ENCODE peak calls at places on chromosomes 5 and 9, in seven cellular contexts. Z is esophagus squamous epithelium, J is thyroid gland, V is left ventricle myocardium inferior, D is A549, C is MM.1S, K is fibroblast of lung. W is an unnamed sample. For H3K4me1, the result is how much of the 10 kb centered on the place peaks cover.

GRCh38 chr9:109705515-109705914 is 74.5 kb upstream of the PALM2AKAP2 start:
- DNase-seq in Z (no peak), J (no peak), V (no peak), D (peak), C (no peak), K (peak), W (no peak)

GRCh38 chr9:34086889-34087288 is 38.2 kb upstream of the UBAP2 start:
- DNase-seq in Z (no peak), J (no peak), V (no peak), D (no peak), C (no peak), K (no peak), W (no peak)

GRCh38 chr5:27020965-27021364 is 17.4 kb downstream of the CDH9 start:
- DNase-seq in Z (no peak), J (no peak), V (no peak), D (peak), C (peak), K (peak), W (no peak)

GRCh38 chr5:40578501-40579451 is 100.9 kb upstream of the PTGER4 start:
- DNase-seq in Z (no peak), J (no peak), V (no peak), D (no peak), C (peak), K (peak), W (no peak)

GRCh38 chr5:56822961-56823360 is 7.6 kb downstream of the MAP3K1 start:
- DNase-seq in Z (no peak), J (peak), V (no peak), D (no peak), C (no peak), K (peak), W (no peak)

GRCh38 chr9:92947268-92948031 is at the start of gene FGD3:
- DNase-seq in Z (no peak), J (peak), V (no peak), D (no peak), C (no peak), K (no peak), W (no peak)

GRCh38 chr9:123361731-123362560 is 5.9 kb downstream of the CRB2 start:
- DNase-seq in Z (no peak), J (no peak), V (no peak), D (no peak), C (no peak), K (no peak), W (no peak)

GRCh38 chr9:131238402-131239021 is 37.8 kb downstream of the FAM78A start:
- DNase-seq in Z (no peak), J (no peak), V (peak), D (no peak), C (peak), K (peak), W (no peak)

GRCh38 chr9:121369595-121370265 is at the start of gene STOM:
- DNase-seq in Z (peak), J (peak), V (peak), D (no peak), C (peak), K (peak), W (peak)

GRCh38 chr5:83567741-83568530 is 96.4 kb downstream of the VCAN start:
- DNase-seq in Z (no peak), J (no peak), V (no peak), D (no peak), C (peak), K (peak), W (no peak)

GRCh38 chr9:104810421-104811339 is 46.8 kb downstream of the NIPSNAP3B start:
- DNase-seq in Z (no peak), J (peak), V (no peak), D (peak), C (no peak), K (peak), W (no peak)

GRCh38 chr9:86902606-86903460 is 44.5 kb downstream of the GAS1 start:
- DNase-seq in Z (no peak), J (no peak), V (no peak), D (no peak), C (no peak), K (no peak), W (no peak)

GRCh38 chr5:83563631-83564030 is 92.1 kb downstream of the VCAN start:
- DNase-seq in Z (no peak), J (no peak), V (no peak), D (no peak), C (no peak), K (no peak), W (no peak)

GRCh38 chr5:153480401-153480800 is 10.1 kb upstream of the GRIA1 start:
- DNase-seq in Z (no peak), J (no peak), V (no peak), D (no peak), C (no peak), K (no peak), W (no peak)

GRCh38 chr9:38681747-38682227 is 38.1 kb downstream of the FAM240B start:
- DNase-seq in Z (no peak), J (no peak), V (no peak), D (no peak), C (no peak), K (peak), W (no peak)

GRCh38 chr5:17216176-17216973 is 1.1 kb upstream of the BASP1 start:
- DNase-seq in Z (peak), J (peak), V (peak), D (peak), C (peak), K (peak), W (peak)

GRCh38 chr5:62477801-62478200 is 65.2 kb downstream of the IPO11 start:
- DNase-seq in Z (no peak), J (no peak), V (no peak), D (no peak), C (no peak), K (peak), W (no peak)

GRCh38 chr5:32713396-32714381 is 2.6 kb downstream of the NPR3 start:
- DNase-seq in Z (no peak), J (peak), V (peak), D (no peak), C (no peak), K (peak), W (peak)

GRCh38 chr5:73201547-73202513 is 28.8 kb downstream of the TMEM174 start:
- DNase-seq in Z (no peak), J (peak), V (peak), D (peak), C (peak), K (peak), W (peak)

GRCh38 chr5:149993471-149993870 is 7.0 kb downstream of the TIGD6 start:
- DNase-seq in Z (no peak), J (no peak), V (no peak), D (no peak), C (no peak), K (no peak), W (no peak)

GRCh38 chr5:149996186-149996890 is 4.1 kb downstream of the TIGD6 start:
- DNase-seq in Z (no peak), J (no peak), V (no peak), D (no peak), C (no peak), K (no peak), W (no peak)

GRCh38 chr5:149995385-149996085 is 4.9 kb downstream of the TIGD6 start:
- DNase-seq in Z (no peak), J (no peak), V (no peak), D (no peak), C (no peak), K (no peak), W (no peak)

GRCh38 chr5:149988126-149988525 is 12.3 kb downstream of the TIGD6 start:
- DNase-seq in Z (no peak), J (no peak), V (no peak), D (no peak), C (no peak), K (no peak), W (no peak)

GRCh38 chr5:149990518-149991376 is 9.7 kb downstream of the TIGD6 start:
- DNase-seq in Z (no peak), J (peak), V (peak), D (peak), C (peak), K (peak), W (peak)
- H3K4me1 ChIP-seq in Z (under half), J (under half), V (under half), D (under half), C (under half), K (under half), W (under half)

GRCh38 chr5:95471922-95472321 is 80.8 kb downstream of the FAM81B start:
- DNase-seq in Z (no peak), J (no peak), V (no peak), D (no peak), C (no peak), K (peak), W (no peak)
- H3K27ac ChIP-seq in Z (no peak), J (no peak), V (no peak), D (no peak), C (no peak), K (no peak), W (no peak)

GRCh38 chr5:139588962-139589361 is 27.8 kb downstream of the UBE2D2 start:
- DNase-seq in Z (no peak), J (no peak), V (no peak), D (no peak), C (no peak), K (no peak), W (no peak)

GRCh38 chr5:139592289-139592688 is 31.1 kb downstream of the UBE2D2 start:
- DNase-seq in Z (no peak), J (no peak), V (no peak), D (no peak), C (peak), K (no peak), W (no peak)

GRCh38 chr5:139597134-139597533 is 36.0 kb downstream of the UBE2D2 start:
- DNase-seq in Z (no peak), J (no peak), V (no peak), D (no peak), C (no peak), K (no peak), W (no peak)

GRCh38 chr5:139593716-139594319 is 32.7 kb downstream of the UBE2D2 start:
- DNase-seq in Z (no peak), J (no peak), V (no peak), D (peak), C (no peak), K (peak), W (no peak)
- H3K4me1 ChIP-seq in Z (under half), J (under half), V (under half), D (under half), C (under half), K (under half), W (under half)

DNA sequence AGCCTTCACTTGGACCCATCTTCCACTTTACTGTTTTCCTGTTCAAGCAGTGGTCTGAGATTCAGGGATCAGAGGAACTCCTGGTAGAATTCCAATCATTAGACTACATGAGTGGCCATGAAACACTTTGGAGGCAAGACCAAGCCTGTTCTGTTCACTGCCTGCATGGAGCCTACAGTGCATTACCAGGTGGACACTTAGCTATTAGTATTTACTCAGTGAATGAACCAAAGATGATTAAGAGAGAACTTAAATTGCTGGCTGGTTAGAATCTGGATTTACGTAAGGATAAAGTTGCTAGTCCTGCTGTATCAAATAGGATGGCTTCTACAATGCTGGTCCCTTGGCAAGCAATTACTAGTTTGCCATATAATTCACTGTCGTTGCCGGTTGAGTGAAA is 245.5 kb downstream of the ARRDC3 start:
- DNase-seq in Z (no peak), J (no peak), V (no peak), D (no peak), C (no peak), K (no peak), W (no peak)
- H3K27ac ChIP-seq in Z (no peak), J (no peak), V (no peak), D (no peak), C (no peak), K (no peak), W (no peak)

DNA sequence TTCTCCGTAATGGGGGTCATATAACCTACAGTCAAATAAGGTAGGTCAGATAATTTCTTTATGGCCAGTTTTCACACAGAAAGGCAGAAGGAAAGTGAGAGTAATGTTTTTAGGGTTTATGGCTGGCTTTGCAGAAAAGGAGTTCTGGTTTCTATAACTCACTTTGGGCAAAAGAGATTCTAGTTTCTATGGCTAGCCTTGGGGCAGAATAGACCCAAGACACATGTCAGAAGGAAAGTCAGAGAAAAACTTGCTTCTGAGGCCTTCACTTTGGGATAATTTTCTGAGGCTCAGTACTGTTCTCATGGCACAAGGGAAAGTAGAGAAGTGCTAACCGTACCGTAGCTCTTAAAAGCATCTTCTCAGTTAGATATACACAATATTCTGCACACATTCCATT is 1145.3 kb downstream of the EFNA5 start:
- DNase-seq in Z (no peak), J (no peak), V (no peak), D (no peak), C (no peak), K (no peak), W (no peak)
- H3K4me1 ChIP-seq in Z (under half), J (under half), V (under half), D (under half), C (under half), K (under half), W (under half)

GRCh38 chr9:18614116-18614515 is 140.2 kb downstream of the ADAMTSL1 start:
- DNase-seq in Z (no peak), J (no peak), V (no peak), D (no peak), C (no peak), K (no peak), W (peak)
- H3K27ac ChIP-seq in Z (no peak), J (no peak), V (no peak), D (no peak), C (no peak), K (no peak), W (no peak)

GRCh38 chr9:136082496-136083361 is 12.4 kb downstream of the NACC2 start:
- DNase-seq in Z (no peak), J (no peak), V (peak), D (no peak), C (no peak), K (no peak), W (no peak)

GRCh38 chr9:136081826-136082495 is 13.1 kb downstream of the NACC2 start:
- DNase-seq in Z (no peak), J (no peak), V (peak), D (no peak), C (no peak), K (no peak), W (no peak)

GRCh38 chr9:136084191-136084944 is 10.7 kb downstream of the NACC2 start:
- DNase-seq in Z (no peak), J (no peak), V (peak), D (no peak), C (no peak), K (no peak), W (no peak)

GRCh38 chr9:136085815-136086212 is 9.3 kb downstream of the NACC2 start:
- DNase-seq in Z (no peak), J (peak), V (peak), D (no peak), C (no peak), K (no peak), W (peak)

DNA sequence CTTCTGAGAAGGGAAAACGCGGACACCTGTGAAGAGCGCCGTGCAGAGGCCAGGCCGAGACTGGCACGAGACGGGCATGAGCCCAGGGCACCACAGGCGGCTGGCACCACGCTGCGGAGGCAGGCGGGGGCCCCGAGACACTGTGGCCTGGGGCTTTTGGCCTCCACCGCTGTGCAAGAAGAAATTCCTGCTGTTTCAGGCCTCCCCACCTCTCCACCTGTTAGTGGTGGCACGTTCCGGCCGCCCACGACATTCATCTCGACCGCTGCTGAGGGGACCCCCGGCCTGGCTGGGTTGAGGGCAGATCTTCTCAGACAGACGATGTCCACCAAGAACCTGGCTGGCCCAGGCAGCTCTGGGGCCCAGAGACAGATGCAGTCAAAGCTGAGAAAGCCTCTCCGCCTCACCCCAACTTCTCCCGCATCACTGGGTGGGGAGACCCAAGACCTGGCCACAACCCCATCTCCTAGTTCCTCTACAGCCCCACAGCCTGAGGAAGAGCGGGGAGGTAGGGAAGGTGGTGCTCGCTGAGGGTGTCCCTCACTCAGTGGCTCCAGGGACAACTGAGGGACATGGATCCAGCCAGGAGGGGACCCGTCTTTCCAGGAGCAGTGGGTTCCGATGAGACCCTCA is 11.4 kb downstream of the NACC2 start:
- DNase-seq in Z (no peak), J (no peak), V (peak), D (no peak), C (no peak), K (no peak), W (no peak)
- H3K4me1 ChIP-seq in Z (half or more), J (under half), V (half or more), D (under half), C (under half), K (under half), W (under half)

GRCh38 chr5:113118298-113118697 is 141.7 kb downstream of the DCP2 start:
- DNase-seq in Z (no peak), J (peak), V (no peak), D (no peak), C (no peak), K (no peak), W (no peak)
- H3K27ac ChIP-seq in Z (no peak), J (no peak), V (peak), D (no peak), C (peak), K (no peak), W (no peak)

GRCh38 chr9:128105538-128106175 is 21.9 kb downstream of the PTGES2 start:
- DNase-seq in Z (no peak), J (no peak), V (no peak), D (no peak), C (no peak), K (no peak), W (no peak)

GRCh38 chr9:128103589-128103962 is 24.0 kb downstream of the PTGES2 start:
- DNase-seq in Z (no peak), J (peak), V (no peak), D (no peak), C (no peak), K (no peak), W (no peak)

GRCh38 chr9:128102196-128102595 is 25.3 kb downstream of the PTGES2 start:
- DNase-seq in Z (no peak), J (no peak), V (no peak), D (no peak), C (no peak), K (no peak), W (no peak)

GRCh38 chr9:128102861-128103588 is 24.5 kb downstream of the PTGES2 start:
- DNase-seq in Z (no peak), J (peak), V (no peak), D (no peak), C (no peak), K (no peak), W (peak)

GRCh38 chr9:128104171-128104618 is 23.3 kb downstream of the PTGES2 start:
- DNase-seq in Z (no peak), J (peak), V (no peak), D (no peak), C (no peak), K (no peak), W (peak)
- H3K4me1 ChIP-seq in Z (under half), J (half or more), V (half or more), D (under half), C (under half), K (under half), W (half or more)